ENCODE peak calls at places on chromosomes 12 and 14, in nine cellular contexts. Q, J, K, B, M, E, D, A and F are unnamed samples.

GRCh38 chr14:56390859-56391258 is 188.7 kb upstream of the TMEM260 start:
- DNase-seq in Q (no peak), J (peak; percentile 17), K (no peak), B (no peak), M (no peak), E (no peak), D (no peak), A (no peak), F (no peak)

GRCh38 chr12:7145671-7146070 is 15.5 kb downstream of the CLSTN3 start:
- DNase-seq in Q (peak; percentile 29), J (no peak), K (no peak), B (no peak), M (no peak), E (no peak), D (no peak), A (no peak), F (no peak)

GRCh38 chr12:117125275-117125613 is 26.0 kb upstream of the TESC start:
- DNase-seq in Q (peak; percentile 45), J (no peak), K (peak; percentile 56), B (peak; percentile 31), M (no peak), E (no peak), D (no peak), A (no peak), F (no peak)

GRCh38 chr14:92967346-92967926 is 44.5 kb downstream of the CHGA start:
- DNase-seq in Q (peak; percentile 22), J (no peak), K (no peak), B (no peak), M (no peak), E (no peak), D (no peak), A (no peak), F (no peak)

GRCh38 chr12:124632510-124632909 is 65.1 kb upstream of the NCOR2 start:
- DNase-seq in Q (no peak), J (no peak), K (no peak), B (no peak), M (no peak), E (no peak), D (no peak), A (no peak), F (peak; percentile 26)

GRCh38 chr12:105228494-105228893 is 7.5 kb downstream of the APPL2 start:
- DNase-seq in Q (peak; percentile 91), J (peak; percentile 49), K (peak; percentile 23), B (peak; percentile 81), M (peak; percentile 28), E (no peak), D (no peak), A (no peak), F (no peak)

GRCh38 chr12:95114766-95115450 is 41.5 kb upstream of the NR2C1 start:
- DNase-seq in Q (peak; percentile 51), J (peak; percentile 88), K (no peak), B (no peak), M (no peak), E (no peak), D (no peak), A (no peak), F (no peak)

GRCh38 chr14:23275412-23275811 is 10.5 kb downstream of the HOMEZ start:
- DNase-seq in Q (no peak), J (no peak), K (no peak), B (no peak), M (no peak), E (no peak), D (no peak), A (no peak), F (no peak)

GRCh38 chr14:20391505-20391904 is 21.8 kb downstream of the TEP1 start:
- DNase-seq in Q (no peak), J (no peak), K (no peak), B (no peak), M (no peak), E (no peak), D (no peak), A (no peak), F (no peak)